ENCODE peak calls at places on chromosome 16, in five cellular contexts. C, W, T, A and Z are unnamed samples. For H3K27me3, the result is how much of the 10 kb centered on the place peaks cover.

GRCh38 chr16:56871172-56871593 is 6.2 kb downstream of the SLC12A3 start:
- DNase-seq in W (peak), C (no peak), A (peak), T (no peak), Z (no peak)

GRCh38 chr16:48433116-48433848 is 48.1 kb upstream of the SIAH1 start:
- DNase-seq in T (no peak), C (no peak), A (no peak), W (no peak), Z (no peak)

GRCh38 chr16:66359811-66360608 is 6.5 kb upstream of the CDH5 start:
- DNase-seq in T (no peak), A (no peak), C (no peak), W (no peak), Z (no peak)

GRCh38 chr16:69326172-69326873 is 4.1 kb downstream of the PDF start:
- DNase-seq in T (no peak), C (no peak), A (no peak), W (peak), Z (no peak)

GRCh38 chr16:13957197-13958078 is 37.5 kb downstream of the ERCC4 start:
- DNase-seq in A (peak), T (no peak), C (no peak), W (peak), Z (peak)

GRCh38 chr16:28981517-28981916 is 3.3 kb upstream of the LAT start:
- DNase-seq in T (no peak), A (no peak), C (no peak), W (peak), Z (no peak)

GRCh38 chr16:212999-213398 is 16.2 kb downstream of the LUC7L start:
- DNase-seq in T (no peak), A (peak), C (no peak), W (no peak), Z (no peak)

GRCh38 chr16:24848065-24848464 is 2.3 kb downstream of the SLC5A11 start:
- DNase-seq in T (no peak), C (no peak), A (peak), W (no peak), Z (no peak)

GRCh38 chr16:88384222-88385111 is 1.7 kb downstream of the ZNF469 start:
- DNase-seq in T (no peak), W (no peak), A (no peak), C (no peak), Z (peak)

GRCh38 chr16:68676113-68676860 is 31.2 kb downstream of the CDH3 start:
- DNase-seq in T (no peak), A (peak), C (no peak), W (no peak), Z (no peak)

GRCh38 chr16:55876854-55877253 is 1.7 kb upstream of the CES5A start:
- DNase-seq in T (no peak), A (peak), W (no peak), C (no peak), Z (no peak)

GRCh38 chr16:76277099-76278030 is at the start of gene CNTNAP4:
- DNase-seq in T (no peak), A (no peak), W (no peak), C (no peak), Z (peak)

GRCh38 chr16:11619327-11619851 is 32.7 kb upstream of the LITAF start:
- DNase-seq in T (no peak), A (no peak), C (no peak), W (no peak), Z (peak)

GRCh38 chr16:53893731-53894435 is 189.9 kb downstream of the FTO start:
- DNase-seq in A (peak), T (no peak), C (no peak), W (no peak), Z (peak)

GRCh38 chr16:55476625-55477533 is 2.1 kb upstream of the MMP2 start:
- DNase-seq in T (no peak), A (no peak), C (no peak), W (no peak), Z (peak)

GRCh38 chr16:11498683-11499082 is 88.0 kb downstream of the LITAF start:
- DNase-seq in A (no peak), T (no peak), C (no peak), W (no peak), Z (no peak)

GRCh38 chr16:62664566-62664965 is 628.3 kb upstream of the CDH8 start:
- DNase-seq in C (no peak), W (no peak), T (no peak), A (no peak), Z (no peak)

GRCh38 chr16:28873543-28874201 is 4.6 kb upstream of the ATP2A1 start:
- DNase-seq in W (peak), C (peak), A (no peak), T (no peak), Z (no peak)

GRCh38 chr16:80909720-80910119 is 97.0 kb downstream of the CMC2 start:
- DNase-seq in W (no peak), T (no peak), C (no peak), A (no peak), Z (no peak)

GRCh38 chr16:31071861-31072260 is 2.2 kb downstream of the ZNF668 start:
- DNase-seq in T (no peak), C (no peak), W (no peak), A (peak), Z (no peak)

GRCh38 chr16:52492789-52493357 is 54.1 kb downstream of the TOX3 start:
- DNase-seq in C (no peak), A (no peak), W (peak), T (no peak), Z (no peak)

GRCh38 chr16:1993731-1994131 is 4.0 kb downstream of the SYNGR3 start:
- DNase-seq in A (no peak), C (no peak), W (no peak), T (no peak), Z (no peak)

GRCh38 chr16:81521141-81521626 is 76.6 kb downstream of the CMIP start:
- DNase-seq in C (peak), T (no peak), A (no peak), W (no peak), Z (no peak)

GRCh38 chr16:24748242-24748641 is 18.8 kb downstream of the TNRC6A start:
- DNase-seq in W (no peak), A (peak), C (no peak), T (peak), Z (no peak)

GRCh38 chr16:24218299-24218698 is 37.8 kb upstream of the CACNG3 start:
- DNase-seq in A (no peak), C (no peak), T (no peak), W (no peak), Z (no peak)

GRCh38 chr16:83040174-83040573 is 413.4 kb downstream of the CDH13 start:
- DNase-seq in W (no peak), C (no peak), T (no peak), A (peak), Z (no peak)

GRCh38 chr16:75458029-75458428 is 6.5 kb downstream of the TMEM170A start:
- DNase-seq in W (no peak), T (no peak), A (no peak), C (no peak), Z (no peak)

GRCh38 chr16:26795184-26795583 is 271.5 kb upstream of the C16orf82 start:
- DNase-seq in C (no peak), W (peak), T (no peak), A (no peak), Z (no peak)

GRCh38 chr16:19883296-19883951 is 1.2 kb downstream of the GPRC5B start:
- DNase-seq in T (no peak), A (peak), C (no peak), W (peak), Z (no peak)

GRCh38 chr16:3187798-3188674 is at the start of gene OR1F1:
- DNase-seq in A (peak), T (no peak), C (peak), W (no peak), Z (no peak)

GRCh38 chr16:12531937-12532336 is 271.8 kb downstream of the CPPED1 start:
- DNase-seq in W (no peak), T (no peak), A (no peak), C (no peak), Z (no peak)

DNA sequence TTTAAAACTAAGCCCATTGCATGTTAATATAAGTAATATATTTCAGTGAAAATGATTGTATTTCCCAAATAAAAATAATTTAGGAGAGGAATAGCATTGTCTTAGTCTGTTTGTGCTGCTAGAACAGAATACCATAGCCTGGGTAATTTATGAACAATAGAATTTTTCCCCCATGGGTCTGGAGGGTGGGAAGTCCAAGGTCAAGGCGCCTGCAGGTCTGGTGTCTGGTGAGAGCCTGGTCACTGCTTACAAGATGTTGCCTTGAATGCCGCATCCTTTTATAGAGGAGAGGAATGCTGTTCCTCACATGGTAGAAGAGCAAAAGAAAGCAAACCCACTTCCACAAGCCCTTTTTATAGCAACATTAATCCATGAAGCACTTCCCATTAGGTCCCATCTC is 161.3 kb upstream of the ZFHX3 start:
- DNase-seq in W (no peak), C (no peak), T (no peak), A (no peak), Z (no peak)
- H3K27me3 ChIP-seq in W (under half), C (under half), T (under half), A (under half), Z (under half)

DNA sequence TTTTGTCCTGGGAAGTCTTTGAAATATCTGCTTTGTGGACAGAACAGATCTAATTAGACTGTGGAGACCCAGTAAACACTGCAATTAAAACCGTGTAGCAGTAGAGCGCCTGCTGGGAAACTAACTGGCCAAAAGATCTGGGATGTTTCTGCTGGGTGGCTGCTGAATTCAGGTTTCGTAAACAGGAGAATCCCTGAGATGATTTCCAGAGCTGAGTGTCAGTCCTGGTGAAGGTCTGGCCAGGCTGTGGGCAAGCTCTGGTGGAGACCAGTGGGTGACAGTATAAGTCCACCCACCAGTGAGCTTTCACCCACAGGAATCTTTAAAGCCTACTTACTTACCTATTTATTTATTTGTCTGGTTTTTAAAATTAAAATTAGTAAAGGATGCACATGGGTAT is 257.2 kb downstream of the IRF8 start:
- DNase-seq in W (no peak), C (no peak), T (no peak), A (no peak), Z (no peak)
- H3K27me3 ChIP-seq in W (under half), C (under half), T (under half), A (under half), Z (under half)

GRCh38 chr16:86079185-86079885 is 180.4 kb downstream of the IRF8 start:
- DNase-seq in C (no peak), A (no peak), T (no peak), W (no peak), Z (peak)
- H3K27me3 ChIP-seq in C (under half), A (under half), T (under half), W (under half), Z (under half)

DNA sequence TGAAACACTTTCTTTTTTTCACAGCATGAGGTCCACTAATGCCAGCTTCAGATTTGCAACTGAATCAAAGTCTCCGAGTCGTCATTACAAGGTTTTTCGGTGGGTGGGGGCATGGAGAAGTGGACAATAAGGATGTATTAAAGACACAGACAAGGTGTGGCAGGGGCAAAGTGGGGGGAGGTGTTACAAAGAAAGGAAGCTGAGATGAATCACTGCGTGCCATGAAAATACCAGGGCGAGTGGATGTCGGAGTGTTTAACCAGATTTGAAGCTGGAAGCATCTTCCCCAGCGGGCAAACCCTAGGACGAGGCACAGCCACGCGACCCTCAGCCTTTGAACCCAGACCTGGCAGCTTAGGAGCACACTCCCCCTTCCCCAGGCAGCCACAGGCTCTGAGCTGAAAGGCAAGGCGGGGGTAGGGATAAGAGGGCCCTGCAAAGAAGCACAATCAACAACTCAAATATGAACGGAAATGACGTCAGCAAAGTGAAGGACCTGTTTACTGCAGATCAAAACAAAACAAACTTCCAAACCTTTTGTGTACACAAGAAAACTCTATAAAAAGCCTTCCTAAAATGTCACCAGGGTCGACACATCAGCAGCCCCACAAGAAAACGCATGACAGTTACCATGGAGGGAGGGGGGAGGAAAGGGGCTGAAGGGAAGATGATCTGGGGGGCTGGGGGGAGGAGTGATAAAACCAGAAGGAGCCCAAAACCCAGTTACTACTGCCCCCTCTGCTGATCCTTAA is 5.6 kb upstream of the ZFHX3 start:
- DNase-seq in C (no peak), T (no peak), A (peak), W (no peak), Z (no peak)
- H3K27me3 ChIP-seq in C (under half), T (under half), A (under half), W (under half), Z (under half)